ENCODE peak calls at places on chromosome 2, in four cellular contexts. R, I, M and F are unnamed samples.

GRCh38 chr2:44551001-44551400 is 189.3 kb downstream of the CAMKMT start:
- DNase-seq in R (no peak), I (no peak), M (no peak), F (no peak)

GRCh38 chr2:100207411-100207885 is 65.1 kb upstream of the AFF3 start:
- DNase-seq in M (no peak), I (no peak), R (no peak), F (no peak)

GRCh38 chr2:7671312-7671711 is 754.1 kb downstream of the RNF144A start:
- DNase-seq in M (no peak), R (peak; percentile 53), I (no peak), F (peak; percentile 5)

GRCh38 chr2:180907731-180908130 is 72.7 kb upstream of the UBE2E3 start:
- DNase-seq in M (no peak), I (peak; percentile 67), R (peak; percentile 74), F (no peak)

GRCh38 chr2:134169788-134170187 is 84.1 kb upstream of the MGAT5 start:
- DNase-seq in R (no peak), M (no peak), I (no peak), F (no peak)

GRCh38 chr2:165697727-165698620 is 96.1 kb downstream of the GALNT3 start:
- DNase-seq in M (no peak), I (no peak), R (no peak), F (peak; percentile 16)

GRCh38 chr2:61910603-61911002 is 5.1 kb downstream of the COMMD1 start:
- DNase-seq in M (no peak), I (no peak), R (peak; percentile 40), F (no peak)

GRCh38 chr2:171436307-171436706 is 2.3 kb downstream of the DCAF17 start:
- DNase-seq in M (no peak), R (peak; percentile 80), I (peak; percentile 92), F (no peak)

GRCh38 chr2:118973542-118973951 is 31.6 kb downstream of the MARCO start:
- DNase-seq in I (no peak), M (no peak), R (peak; percentile 92), F (no peak)

GRCh38 chr2:237057893-237058300 is 27.8 kb upstream of the COPS8 start:
- DNase-seq in M (no peak), R (no peak), I (no peak), F (no peak)